ENCODE peak calls at places on chromosome 9, in seven cellular contexts. One of them, this sample, is unnamed.

GRCh38 chr9:126682113-126682810 is 68.5 kb downstream of the LMX1B start:
- DNase-seq in mucosa of descending colon: no peak
- DNase-seq in endothelial cell: no peak
- DNase-seq in HFF-Myc: no peak
- DNase-seq in T1000: no peak
- DNase-seq in NCI-H524: no peak
- DNase-seq in AG04449: no peak
- DNase-seq in this sample: no peak

GRCh38 chr9:87501806-87502205 is 4.1 kb downstream of the DAPK1 start:
- DNase-seq in mucosa of descending colon: no peak
- DNase-seq in endothelial cell: no peak
- DNase-seq in HFF-Myc: no peak
- DNase-seq in T1000: no peak
- DNase-seq in NCI-H524: no peak
- DNase-seq in AG04449: no peak
- DNase-seq in this sample: no peak

GRCh38 chr9:124784503-124784902 is 7.6 kb downstream of the OLFML2A start:
- DNase-seq in mucosa of descending colon: no peak
- DNase-seq in endothelial cell: no peak
- DNase-seq in HFF-Myc: no peak
- DNase-seq in T1000: no peak
- DNase-seq in NCI-H524: no peak
- DNase-seq in AG04449: no peak
- DNase-seq in this sample: no peak

GRCh38 chr9:89668216-89668867 is 63.5 kb downstream of the GADD45G start:
- DNase-seq in mucosa of descending colon: no peak
- DNase-seq in endothelial cell: no peak
- DNase-seq in HFF-Myc: no peak
- DNase-seq in T1000: no peak
- DNase-seq in NCI-H524: no peak
- DNase-seq in AG04449: no peak
- DNase-seq in this sample: no peak

GRCh38 chr9:137023583-137023991 is 4.5 kb downstream of the ABCA2 start:
- DNase-seq in mucosa of descending colon: no peak
- DNase-seq in endothelial cell: no peak
- DNase-seq in HFF-Myc: no peak
- DNase-seq in T1000: no peak
- DNase-seq in NCI-H524: no peak
- DNase-seq in AG04449: no peak
- DNase-seq in this sample: no peak

GRCh38 chr9:18362901-18363685 is 110.9 kb upstream of the ADAMTSL1 start:
- DNase-seq in mucosa of descending colon: no peak
- DNase-seq in endothelial cell: no peak
- DNase-seq in HFF-Myc: no peak
- DNase-seq in T1000: no peak
- DNase-seq in NCI-H524: no peak
- DNase-seq in AG04449: peak
- DNase-seq in this sample: no peak

GRCh38 chr9:128333368-128333969 is 6.9 kb upstream of the SLC27A4 start:
- DNase-seq in mucosa of descending colon: no peak
- DNase-seq in endothelial cell: no peak
- DNase-seq in HFF-Myc: no peak
- DNase-seq in T1000: no peak
- DNase-seq in NCI-H524: no peak
- DNase-seq in AG04449: no peak
- DNase-seq in this sample: peak

GRCh38 chr9:89442501-89442978 is 55.4 kb downstream of the SEMA4D start:
- DNase-seq in mucosa of descending colon: no peak
- DNase-seq in endothelial cell: no peak
- DNase-seq in HFF-Myc: no peak
- DNase-seq in T1000: no peak
- DNase-seq in NCI-H524: no peak
- DNase-seq in AG04449: no peak
- DNase-seq in this sample: no peak

GRCh38 chr9:133683494-133684460 is 47.6 kb downstream of the DBH start:
- DNase-seq in mucosa of descending colon: peak
- DNase-seq in endothelial cell: peak
- DNase-seq in HFF-Myc: no peak
- DNase-seq in T1000: no peak
- DNase-seq in NCI-H524: no peak
- DNase-seq in AG04449: no peak
- DNase-seq in this sample: no peak

GRCh38 chr9:28051559-28051958 is 478.3 kb upstream of the C9orf72 start:
- DNase-seq in mucosa of descending colon: no peak
- DNase-seq in endothelial cell: no peak
- DNase-seq in HFF-Myc: peak
- DNase-seq in T1000: no peak
- DNase-seq in NCI-H524: no peak
- DNase-seq in AG04449: no peak
- DNase-seq in this sample: no peak

GRCh38 chr9:93897075-93897970 is 57.8 kb downstream of the BARX1 start:
- DNase-seq in mucosa of descending colon: no peak
- DNase-seq in endothelial cell: no peak
- DNase-seq in HFF-Myc: no peak
- DNase-seq in T1000: no peak
- DNase-seq in NCI-H524: no peak
- DNase-seq in AG04449: no peak
- DNase-seq in this sample: no peak

GRCh38 chr9:11618241-11618805 is 1005.5 kb upstream of the PTPRD start:
- DNase-seq in mucosa of descending colon: no peak
- DNase-seq in endothelial cell: no peak
- DNase-seq in HFF-Myc: no peak
- DNase-seq in T1000: no peak
- DNase-seq in NCI-H524: no peak
- DNase-seq in AG04449: no peak
- DNase-seq in this sample: no peak

GRCh38 chr9:130682490-130683121 is 11.0 kb upstream of the EXOSC2 start:
- DNase-seq in mucosa of descending colon: peak
- DNase-seq in endothelial cell: peak
- DNase-seq in HFF-Myc: peak
- DNase-seq in T1000: peak
- DNase-seq in NCI-H524: peak
- DNase-seq in AG04449: no peak
- DNase-seq in this sample: peak

GRCh38 chr9:96299823-96300222 is 2.2 kb downstream of the HSD17B3 start:
- DNase-seq in mucosa of descending colon: no peak
- DNase-seq in endothelial cell: no peak
- DNase-seq in HFF-Myc: peak
- DNase-seq in T1000: no peak
- DNase-seq in NCI-H524: no peak
- DNase-seq in AG04449: no peak
- DNase-seq in this sample: no peak

GRCh38 chr9:120912958-120913672 is 13.5 kb downstream of the TRAF1 start:
- DNase-seq in mucosa of descending colon: no peak
- DNase-seq in endothelial cell: no peak
- DNase-seq in HFF-Myc: no peak
- DNase-seq in T1000: no peak
- DNase-seq in NCI-H524: no peak
- DNase-seq in AG04449: no peak
- DNase-seq in this sample: no peak

GRCh38 chr9:105046907-105047651 is 119.1 kb upstream of the ABCA1 start:
- DNase-seq in mucosa of descending colon: no peak
- DNase-seq in endothelial cell: no peak
- DNase-seq in HFF-Myc: no peak
- DNase-seq in T1000: no peak
- DNase-seq in NCI-H524: peak
- DNase-seq in AG04449: no peak
- DNase-seq in this sample: no peak

GRCh38 chr9:3508531-3509374 is 17.0 kb downstream of the RFX3 start:
- DNase-seq in mucosa of descending colon: no peak
- DNase-seq in endothelial cell: no peak
- DNase-seq in HFF-Myc: no peak
- DNase-seq in T1000: no peak
- DNase-seq in NCI-H524: no peak
- DNase-seq in AG04449: no peak
- DNase-seq in this sample: no peak

This sample was measured in HepG2.